ENCODE peak calls at places on chromosomes 13 and 19, in ten cellular contexts. T is GM10248; S is T-helper 1 cell; E is uterus; W is stimulated activated CD8-positive, alpha-beta memory T cell treated with anti-CD3 and anti-CD28 coated beads, Interleukin-7, amount 100 ng/mL, for 24 hours; Y is stimulated activated CD4-positive, alpha-beta T cell treated with anti-CD3 and anti-CD28 coated beads, Interleukin-1b, Interleukin-23, amount 100 ng/mL, for 24 hours; H is astrocyte of the spinal cord; A is mucosa of descending colon; V is NCI-H1105; G is stimulated activated effector memory CD8-positive, alpha-beta T cell treated with anti-CD3 and anti-CD28 coated beads, Interleukin-12 subunit alpha, Interleukin-12 subunit beta, amount 100 ng/mL, for 72 hours. U is an unnamed sample.

GRCh38 chr19:10010247-10010691 is at the start of gene COL5A3:
- DNase-seq in T (no peak), S (no peak), E (peak), W (no peak), Y (no peak), H (no peak), A (peak), V (no peak), G (no peak), U (no peak)

GRCh38 chr13:28370448-28370847 is 124.5 kb downstream of the FLT1 start:
- DNase-seq in T (no peak), S (no peak), E (no peak), W (no peak), Y (no peak), H (no peak), A (no peak), V (no peak), G (no peak), U (no peak)

GRCh38 chr13:77516342-77516789 is 19.1 kb upstream of the SCEL start:
- DNase-seq in T (no peak), S (no peak), E (no peak), W (no peak), Y (no peak), H (peak), A (no peak), V (no peak), G (peak), U (no peak)

GRCh38 chr19:18865973-18866799 is 29.8 kb downstream of the CERS1 start:
- DNase-seq in T (peak), S (peak), E (peak), W (peak), Y (peak), H (peak), A (peak), V (no peak), G (peak), U (peak)

GRCh38 chr13:87123987-87124784 is 547.0 kb upstream of the SLITRK5 start:
- DNase-seq in T (no peak), S (no peak), E (no peak), W (no peak), Y (no peak), H (peak), A (no peak), V (no peak), G (no peak), U (no peak)

GRCh38 chr13:34833562-34834182 is 108.4 kb upstream of the NBEA start:
- DNase-seq in T (no peak), S (no peak), E (no peak), W (no peak), Y (no peak), H (no peak), A (no peak), V (no peak), G (no peak), U (no peak)

GRCh38 chr19:7829561-7830271 is at the start of gene EVI5L:
- DNase-seq in T (peak), S (peak), E (peak), W (peak), Y (peak), H (peak), A (peak), V (peak), G (peak), U (peak)

GRCh38 chr19:2132731-2133490 is 18.5 kb downstream of the AP3D1 start:
- DNase-seq in T (no peak), S (no peak), E (no peak), W (no peak), Y (no peak), H (no peak), A (no peak), V (no peak), G (no peak), U (no peak)

GRCh38 chr19:3604987-3605343 is 1.7 kb downstream of the TBXA2R start:
- DNase-seq in T (peak), S (no peak), E (no peak), W (no peak), Y (no peak), H (no peak), A (no peak), V (no peak), G (no peak), U (no peak)

GRCh38 chr19:41323430-41324125 is 13.6 kb downstream of the CCDC97 start:
- DNase-seq in T (no peak), S (no peak), E (peak), W (no peak), Y (no peak), H (peak), A (peak), V (no peak), G (no peak), U (no peak)

GRCh38 chr19:2719910-2720776 is 1.0 kb downstream of the DIRAS1 start:
- DNase-seq in T (no peak), S (no peak), E (no peak), W (no peak), Y (no peak), H (no peak), A (no peak), V (no peak), G (no peak), U (no peak)

GRCh38 chr13:111610077-111610476 is 289.6 kb downstream of the TEX29 start:
- DNase-seq in T (no peak), S (no peak), E (no peak), W (no peak), Y (no peak), H (no peak), A (no peak), V (no peak), G (no peak), U (no peak)

GRCh38 chr13:45119469-45119989 is 781 bp upstream of the GTF2F2 start:
- DNase-seq in T (peak), S (peak), E (no peak), W (no peak), Y (peak), H (peak), A (no peak), V (no peak), G (peak), U (no peak)